ENCODE peak calls at places on chromosomes 13 and 19, in nine cellular contexts. G is substantia nigra; Q is neural crest cell; T is activated T-helper 9 cell treated with anti-CD3 and anti-CD28 coated beads, Interleukin-2, amount 50 U/mL, for 16 hours; R is Right ventricle myocardium superior; E is NCI-H460; O is ELR; U is sciatic nerve; A is activated effector memory CD4-positive, alpha-beta T cell treated with anti-CD3 and anti-CD28 coated beads, Interleukin-2, amount 50 U/mL, for 16 hours. B is an unnamed sample.

GRCh38 chr19:46609511-46610412 is 8.6 kb downstream of the CALM3 start:
- DNase-seq in G (no peak), Q (no peak), T (no peak), R (peak), E (no peak), O (no peak), U (peak), A (peak), B (no peak)

GRCh38 chr13:95368998-95369397 is 67.7 kb upstream of the ABCC4 start:
- DNase-seq in G (no peak), Q (no peak), T (no peak), R (no peak), E (no peak), O (no peak), U (no peak), A (no peak), B (no peak)

GRCh38 chr19:12783226-12783848 is 7.9 kb upstream of the JUNB start:
- DNase-seq in G (no peak), Q (no peak), T (no peak), R (no peak), E (no peak), O (peak), U (no peak), A (peak), B (no peak)

GRCh38 chr19:29758863-29759262 is 43.8 kb upstream of the C19orf12 start:
- DNase-seq in G (no peak), Q (no peak), T (no peak), R (no peak), E (no peak), O (no peak), U (no peak), A (no peak), B (no peak)

GRCh38 chr13:99033814-99034213 is 56.0 kb upstream of the DOCK9 start:
- DNase-seq in G (no peak), Q (no peak), T (no peak), R (no peak), E (peak), O (peak), U (no peak), A (no peak), B (no peak)

GRCh38 chr19:48444933-48445194 is 919 bp upstream of the GRWD1 start:
- DNase-seq in G (no peak), Q (no peak), T (no peak), R (no peak), E (no peak), O (no peak), U (no peak), A (no peak), B (no peak)

GRCh38 chr19:48842744-48843162 is 6.5 kb upstream of the HSD17B14 start:
- DNase-seq in G (peak), Q (peak), T (no peak), R (no peak), E (peak), O (peak), U (no peak), A (peak), B (no peak)

GRCh38 chr19:16801599-16801998 is 27.6 kb upstream of the SIN3B start:
- DNase-seq in G (no peak), Q (no peak), T (no peak), R (no peak), E (no peak), O (peak), U (no peak), A (no peak), B (no peak)

GRCh38 chr13:34361528-34361927 is 543.6 kb downstream of the RFC3 start:
- DNase-seq in G (no peak), Q (no peak), T (no peak), R (no peak), E (no peak), O (peak), U (no peak), A (no peak), B (no peak)

GRCh38 chr13:34678154-34678553 is 263.9 kb upstream of the NBEA start:
- DNase-seq in G (no peak), Q (no peak), T (no peak), R (no peak), E (peak), O (peak), U (no peak), A (no peak), B (no peak)

GRCh38 chr13:71621152-71622124 is 245.6 kb downstream of the DACH1 start:
- DNase-seq in G (no peak), Q (no peak), T (no peak), R (no peak), E (no peak), O (no peak), U (no peak), A (no peak), B (no peak)

GRCh38 chr19:7862413-7862951 is 11.7 kb downstream of the PRR36 start:
- DNase-seq in G (no peak), Q (peak), T (peak), R (peak), E (no peak), O (peak), U (peak), A (peak), B (peak)

GRCh38 chr19:2544576-2545415 is 68.9 kb downstream of the GADD45B start:
- DNase-seq in G (no peak), Q (no peak), T (no peak), R (peak), E (no peak), O (no peak), U (peak), A (no peak), B (no peak)

GRCh38 chr13:93872948-93873347 is 606.5 kb downstream of the DCT start:
- DNase-seq in G (no peak), Q (no peak), T (no peak), R (no peak), E (no peak), O (no peak), U (no peak), A (no peak), B (no peak)

GRCh38 chr13:91216928-91217700 is 130.4 kb upstream of the MIR17HG start:
- DNase-seq in G (no peak), Q (peak), T (no peak), R (no peak), E (no peak), O (no peak), U (no peak), A (no peak), B (peak)

GRCh38 chr13:24619302-24619701 is 60.9 kb upstream of the ATP12A start:
- DNase-seq in G (no peak), Q (no peak), T (no peak), R (no peak), E (no peak), O (no peak), U (no peak), A (no peak), B (no peak)

GRCh38 chr13:107866007-107866665 is 349.2 kb downstream of the LIG4 start:
- DNase-seq in G (peak), Q (peak), T (no peak), R (no peak), E (no peak), O (no peak), U (no peak), A (no peak), B (no peak)

GRCh38 chr13:32530841-32531253 is 7.7 kb downstream of the N4BP2L2 start:
- DNase-seq in G (no peak), Q (no peak), T (no peak), R (no peak), E (no peak), O (peak), U (no peak), A (no peak), B (no peak)

GRCh38 chr13:42685762-42686560 is 95.4 kb upstream of the FAM216B start:
- DNase-seq in G (no peak), Q (no peak), T (no peak), R (no peak), E (no peak), O (no peak), U (no peak), A (no peak), B (no peak)

GRCh38 chr13:46778879-46779278 is 18.1 kb downstream of the ESD start:
- DNase-seq in G (no peak), Q (no peak), T (no peak), R (no peak), E (no peak), O (no peak), U (no peak), A (no peak), B (no peak)

GRCh38 chr13:114151565-114152284 is 19.3 kb upstream of the RASA3 start:
- DNase-seq in G (no peak), Q (no peak), T (peak), R (no peak), E (no peak), O (no peak), U (no peak), A (peak), B (no peak)

GRCh38 chr13:111382411-111382810 is 62.0 kb downstream of the TEX29 start:
- DNase-seq in G (no peak), Q (no peak), T (no peak), R (no peak), E (no peak), O (no peak), U (no peak), A (no peak), B (no peak)

GRCh38 chr13:90272356-90272755 is 1075.1 kb upstream of the MIR17HG start:
- DNase-seq in G (no peak), Q (no peak), T (no peak), R (no peak), E (no peak), O (peak), U (no peak), A (no peak), B (no peak)

GRCh38 chr13:72390909-72391308 is 336.5 kb downstream of the MZT1 start:
- DNase-seq in G (no peak), Q (no peak), T (no peak), R (no peak), E (no peak), O (peak), U (no peak), A (no peak), B (no peak)

GRCh38 chr19:1063030-1063908 is 3.7 kb upstream of the ARHGAP45 start:
- DNase-seq in G (no peak), Q (no peak), T (no peak), R (no peak), E (peak), O (peak), U (peak), A (peak), B (no peak)

GRCh38 chr13:94020833-94021232 is 458.6 kb downstream of the DCT start:
- DNase-seq in G (no peak), Q (no peak), T (no peak), R (no peak), E (peak), O (peak), U (no peak), A (no peak), B (no peak)